ENCODE peak calls at places on chromosomes 1 and 21, in six cellular contexts. One of them, this sample, is unnamed.

GRCh38 chr1:219461891-219462528 is 150.9 kb downstream of the ZC3H11B start:
- DNase-seq in iPS DF 6.9: no peak
- DNase-seq in mesenchymal stem cell: peak; percentile 18
- DNase-seq in GM23338: no peak
- DNase-seq in GM23248: peak; percentile 36
- DNase-seq in heart left ventricle: no peak
- DNase-seq in this sample: no peak

GRCh38 chr1:71882241-71883036 is 399.9 kb downstream of the NEGR1 start:
- DNase-seq in iPS DF 6.9: no peak
- DNase-seq in mesenchymal stem cell: no peak
- DNase-seq in GM23338: no peak
- DNase-seq in GM23248: no peak
- DNase-seq in heart left ventricle: no peak
- DNase-seq in this sample: no peak

GRCh38 chr1:91014475-91014874 is 7.4 kb downstream of the ZNF644 start:
- DNase-seq in iPS DF 6.9: no peak
- DNase-seq in mesenchymal stem cell: no peak
- DNase-seq in GM23338: no peak
- DNase-seq in GM23248: no peak
- DNase-seq in heart left ventricle: no peak
- DNase-seq in this sample: no peak

GRCh38 chr1:226985839-226986463 is 45.9 kb downstream of the COQ8A start:
- DNase-seq in iPS DF 6.9: no peak
- DNase-seq in mesenchymal stem cell: no peak
- DNase-seq in GM23338: no peak
- DNase-seq in GM23248: no peak
- DNase-seq in heart left ventricle: peak; percentile 74
- DNase-seq in this sample: no peak

GRCh38 chr1:244834596-244835275 is 722 bp upstream of the COX20 start:
- DNase-seq in iPS DF 6.9: no peak
- DNase-seq in mesenchymal stem cell: peak; percentile 97
- DNase-seq in GM23338: peak; percentile 83
- DNase-seq in GM23248: peak; percentile 95
- DNase-seq in heart left ventricle: peak; percentile 90
- DNase-seq in this sample: peak; percentile 90

GRCh38 chr21:46145840-46146691 is 9.3 kb downstream of the FTCD start:
- DNase-seq in iPS DF 6.9: no peak
- DNase-seq in mesenchymal stem cell: no peak
- DNase-seq in GM23338: no peak
- DNase-seq in GM23248: no peak
- DNase-seq in heart left ventricle: peak; percentile 14
- DNase-seq in this sample: no peak

GRCh38 chr1:236829085-236829484 is 34.0 kb downstream of the MTR start:
- DNase-seq in iPS DF 6.9: no peak
- DNase-seq in mesenchymal stem cell: no peak
- DNase-seq in GM23338: no peak
- DNase-seq in GM23248: no peak
- DNase-seq in heart left ventricle: no peak
- DNase-seq in this sample: no peak

GRCh38 chr1:22592919-22593790 is 29.9 kb downstream of the EPHA8 start:
- DNase-seq in iPS DF 6.9: peak; percentile 18
- DNase-seq in mesenchymal stem cell: no peak
- DNase-seq in GM23338: peak; percentile 31
- DNase-seq in GM23248: no peak
- DNase-seq in heart left ventricle: no peak
- DNase-seq in this sample: no peak

GRCh38 chr1:196387766-196388165 is 220.5 kb downstream of the KCNT2 start:
- DNase-seq in iPS DF 6.9: no peak
- DNase-seq in mesenchymal stem cell: no peak
- DNase-seq in GM23338: no peak
- DNase-seq in GM23248: peak; percentile 39
- DNase-seq in heart left ventricle: no peak
- DNase-seq in this sample: peak; percentile 73

GRCh38 chr1:26154750-26155149 is 4.1 kb upstream of the FAM110D start:
- DNase-seq in iPS DF 6.9: no peak
- DNase-seq in mesenchymal stem cell: no peak
- DNase-seq in GM23338: peak; percentile 92
- DNase-seq in GM23248: no peak
- DNase-seq in heart left ventricle: peak; percentile 56
- DNase-seq in this sample: no peak

GRCh38 chr1:182634306-182635072 is 30.3 kb upstream of the RGS16 start:
- DNase-seq in iPS DF 6.9: no peak
- DNase-seq in mesenchymal stem cell: no peak
- DNase-seq in GM23338: no peak
- DNase-seq in GM23248: no peak
- DNase-seq in heart left ventricle: no peak
- DNase-seq in this sample: no peak

GRCh38 chr1:160116277-160117147 is 953 bp downstream of the ATP1A2 start:
- DNase-seq in iPS DF 6.9: no peak
- DNase-seq in mesenchymal stem cell: peak; percentile 29
- DNase-seq in GM23338: no peak
- DNase-seq in GM23248: peak; percentile 46
- DNase-seq in heart left ventricle: no peak
- DNase-seq in this sample: peak; percentile 52

GRCh38 chr1:46183926-46184557 is 7.8 kb upstream of the P3R3URF start:
- DNase-seq in iPS DF 6.9: no peak
- DNase-seq in mesenchymal stem cell: no peak
- DNase-seq in GM23338: no peak
- DNase-seq in GM23248: peak; percentile 48
- DNase-seq in heart left ventricle: no peak
- DNase-seq in this sample: no peak

GRCh38 chr1:68384321-68384813 is 65.4 kb downstream of the RPE65 start:
- DNase-seq in iPS DF 6.9: no peak
- DNase-seq in mesenchymal stem cell: peak; percentile 100
- DNase-seq in GM23338: no peak
- DNase-seq in GM23248: peak; percentile 98
- DNase-seq in heart left ventricle: peak; percentile 30
- DNase-seq in this sample: peak; percentile 99

GRCh38 chr1:238485906-238486219 is 595.1 kb upstream of the ZP4 start:
- DNase-seq in iPS DF 6.9: no peak
- DNase-seq in mesenchymal stem cell: no peak
- DNase-seq in GM23338: peak; percentile 21
- DNase-seq in GM23248: peak; percentile 22
- DNase-seq in heart left ventricle: no peak
- DNase-seq in this sample: no peak

GRCh38 chr1:244100276-244100675 is 49.2 kb downstream of the ZBTB18 start:
- DNase-seq in iPS DF 6.9: no peak
- DNase-seq in mesenchymal stem cell: no peak
- DNase-seq in GM23338: no peak
- DNase-seq in GM23248: no peak
- DNase-seq in heart left ventricle: no peak
- DNase-seq in this sample: no peak

GRCh38 chr21:45283019-45283610 is 4.6 kb downstream of the POFUT2 start:
- DNase-seq in iPS DF 6.9: no peak
- DNase-seq in mesenchymal stem cell: no peak
- DNase-seq in GM23338: no peak
- DNase-seq in GM23248: no peak
- DNase-seq in heart left ventricle: no peak
- DNase-seq in this sample: no peak

GRCh38 chr1:245874942-245875580 is 632.0 kb downstream of the SMYD3 start:
- DNase-seq in iPS DF 6.9: no peak
- DNase-seq in mesenchymal stem cell: peak; percentile 95
- DNase-seq in GM23338: no peak
- DNase-seq in GM23248: peak; percentile 97
- DNase-seq in heart left ventricle: peak; percentile 96
- DNase-seq in this sample: peak; percentile 95

GRCh38 chr1:4986266-4986665 is 331.9 kb downstream of the AJAP1 start:
- DNase-seq in iPS DF 6.9: no peak
- DNase-seq in mesenchymal stem cell: no peak
- DNase-seq in GM23338: no peak
- DNase-seq in GM23248: no peak
- DNase-seq in heart left ventricle: no peak
- DNase-seq in this sample: no peak

GRCh38 chr1:22208973-22209378 is 66.1 kb upstream of the WNT4 start:
- DNase-seq in iPS DF 6.9: no peak
- DNase-seq in mesenchymal stem cell: no peak
- DNase-seq in GM23338: no peak
- DNase-seq in GM23248: no peak
- DNase-seq in heart left ventricle: no peak
- DNase-seq in this sample: no peak

GRCh38 chr1:54016343-54017282 is 1.4 kb downstream of the LDLRAD1 start:
- DNase-seq in iPS DF 6.9: no peak
- DNase-seq in mesenchymal stem cell: peak; percentile 80
- DNase-seq in GM23338: peak; percentile 36
- DNase-seq in GM23248: peak; percentile 64
- DNase-seq in heart left ventricle: no peak
- DNase-seq in this sample: peak; percentile 39

GRCh38 chr1:118459871-118460270 is 274.8 kb upstream of the SPAG17 start:
- DNase-seq in iPS DF 6.9: no peak
- DNase-seq in mesenchymal stem cell: no peak
- DNase-seq in GM23338: peak; percentile 4
- DNase-seq in GM23248: no peak
- DNase-seq in heart left ventricle: no peak
- DNase-seq in this sample: no peak

GRCh38 chr1:116878804-116879477 is 30.8 kb upstream of the PTGFRN start:
- DNase-seq in iPS DF 6.9: no peak
- DNase-seq in mesenchymal stem cell: peak; percentile 45
- DNase-seq in GM23338: peak; percentile 50
- DNase-seq in GM23248: peak; percentile 31
- DNase-seq in heart left ventricle: peak; percentile 45
- DNase-seq in this sample: peak; percentile 22

GRCh38 chr1:204466416-204467405 is 27.9 kb downstream of the PIK3C2B start:
- DNase-seq in iPS DF 6.9: no peak
- DNase-seq in mesenchymal stem cell: no peak
- DNase-seq in GM23338: no peak
- DNase-seq in GM23248: no peak
- DNase-seq in heart left ventricle: peak; percentile 81
- DNase-seq in this sample: no peak

GRCh38 chr21:42833439-42833815 is 45.9 kb downstream of the WDR4 start:
- DNase-seq in iPS DF 6.9: no peak
- DNase-seq in mesenchymal stem cell: peak; percentile 29
- DNase-seq in GM23338: peak; percentile 47
- DNase-seq in GM23248: no peak
- DNase-seq in heart left ventricle: no peak
- DNase-seq in this sample: peak; percentile 6

GRCh38 chr1:226308166-226308722 is 720 bp downstream of the LIN9 start:
- DNase-seq in iPS DF 6.9: no peak
- DNase-seq in mesenchymal stem cell: no peak
- DNase-seq in GM23338: peak; percentile 51
- DNase-seq in GM23248: no peak
- DNase-seq in heart left ventricle: peak; percentile 42
- DNase-seq in this sample: no peak

GRCh38 chr21:41726970-41727783 is 39.7 kb downstream of the RIPK4 start:
- DNase-seq in iPS DF 6.9: no peak
- DNase-seq in mesenchymal stem cell: peak; percentile 25
- DNase-seq in GM23338: no peak
- DNase-seq in GM23248: peak; percentile 89
- DNase-seq in heart left ventricle: peak; percentile 65
- DNase-seq in this sample: peak; percentile 80

GRCh38 chr1:214285622-214286440 is 4.9 kb downstream of the SMYD2 start:
- DNase-seq in iPS DF 6.9: no peak
- DNase-seq in mesenchymal stem cell: no peak
- DNase-seq in GM23338: no peak
- DNase-seq in GM23248: no peak
- DNase-seq in heart left ventricle: no peak
- DNase-seq in this sample: no peak

GRCh38 chr21:45320261-45320990 is 32.7 kb upstream of the POFUT2 start:
- DNase-seq in iPS DF 6.9: no peak
- DNase-seq in mesenchymal stem cell: no peak
- DNase-seq in GM23338: no peak
- DNase-seq in GM23248: no peak
- DNase-seq in heart left ventricle: peak; percentile 71
- DNase-seq in this sample: no peak

GRCh38 chr21:45341779-45342178 is 54.1 kb upstream of the POFUT2 start:
- DNase-seq in iPS DF 6.9: no peak
- DNase-seq in mesenchymal stem cell: no peak
- DNase-seq in GM23338: no peak
- DNase-seq in GM23248: no peak
- DNase-seq in heart left ventricle: peak; percentile 27
- DNase-seq in this sample: peak; percentile 55

GRCh38 chr1:26972390-26972789 is 12.1 kb upstream of the KDF1 start:
- DNase-seq in iPS DF 6.9: no peak
- DNase-seq in mesenchymal stem cell: no peak
- DNase-seq in GM23338: peak; percentile 20
- DNase-seq in GM23248: peak; percentile 38
- DNase-seq in heart left ventricle: no peak
- DNase-seq in this sample: no peak

GRCh38 chr1:156692409-156692957 is 12.9 kb downstream of the CRABP2 start:
- DNase-seq in iPS DF 6.9: no peak
- DNase-seq in mesenchymal stem cell: no peak
- DNase-seq in GM23338: no peak
- DNase-seq in GM23248: no peak
- DNase-seq in heart left ventricle: no peak
- DNase-seq in this sample: no peak

GRCh38 chr1:194159941-194160340 is 973.5 kb upstream of the B3GALT2 start:
- DNase-seq in iPS DF 6.9: no peak
- DNase-seq in mesenchymal stem cell: no peak
- DNase-seq in GM23338: peak; percentile 17
- DNase-seq in GM23248: no peak
- DNase-seq in heart left ventricle: no peak
- DNase-seq in this sample: peak; percentile 9

GRCh38 chr1:202592141-202592540 is 118.1 kb downstream of the SYT2 start:
- DNase-seq in iPS DF 6.9: no peak
- DNase-seq in mesenchymal stem cell: no peak
- DNase-seq in GM23338: no peak
- DNase-seq in GM23248: peak; percentile 16
- DNase-seq in heart left ventricle: no peak
- DNase-seq in this sample: no peak
- H3K4me1 ChIP-seq in iPS DF 6.9: no peaks in the 10 kb centered on the region
- H3K4me1 ChIP-seq in mesenchymal stem cell: peaks cover 37% of the 10 kb centered on the region
- H3K4me1 ChIP-seq in GM23338: no peaks in the 10 kb centered on the region
- H3K4me1 ChIP-seq in GM23248: peaks cover 27% of the 10 kb centered on the region
- H3K4me1 ChIP-seq in heart left ventricle: peaks cover 70% of the 10 kb centered on the region
- H3K4me1 ChIP-seq in this sample: peaks cover 26% of the 10 kb centered on the region

DNA sequence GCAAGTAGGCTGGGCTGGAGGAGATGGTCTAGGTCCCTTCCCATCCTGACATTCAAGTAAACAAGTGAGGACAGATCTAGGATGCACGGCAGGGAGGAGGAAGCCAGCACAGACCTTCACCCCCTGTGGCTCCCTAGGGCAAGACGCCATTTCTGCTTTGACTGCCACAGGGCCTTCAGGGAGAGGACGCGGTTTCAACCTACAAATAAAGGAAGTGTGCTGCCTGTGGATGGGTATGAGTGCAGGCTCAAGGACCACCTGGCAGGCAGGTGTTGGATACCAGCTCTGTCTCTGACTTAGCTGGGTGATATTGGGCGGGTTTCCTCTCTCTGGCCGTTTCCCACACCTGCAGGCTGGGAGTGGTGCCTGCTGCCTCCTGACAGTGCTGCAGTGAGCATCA is 16.2 kb downstream of the SLC2A1 start:
- DNase-seq in iPS DF 6.9: no peak
- DNase-seq in mesenchymal stem cell: no peak
- DNase-seq in GM23338: no peak
- DNase-seq in GM23248: no peak
- DNase-seq in heart left ventricle: no peak
- DNase-seq in this sample: no peak
- H3K4me1 ChIP-seq in iPS DF 6.9: peaks cover 4% of the 10 kb centered on the region
- H3K4me1 ChIP-seq in mesenchymal stem cell: peaks cover 64% of the 10 kb centered on the region
- H3K4me1 ChIP-seq in GM23338: peaks cover 18% of the 10 kb centered on the region
- H3K4me1 ChIP-seq in GM23248: peaks cover 52% of the 10 kb centered on the region
- H3K4me1 ChIP-seq in heart left ventricle: peaks cover 90% of the 10 kb centered on the region
- H3K4me1 ChIP-seq in this sample: peaks cover 17% of the 10 kb centered on the region

GRCh38 chr1:115530407-115530806 is 111.4 kb upstream of the VANGL1 start:
- DNase-seq in iPS DF 6.9: no peak
- DNase-seq in mesenchymal stem cell: peak; percentile 64
- DNase-seq in GM23338: no peak
- DNase-seq in GM23248: peak; percentile 88
- DNase-seq in heart left ventricle: no peak
- DNase-seq in this sample: peak; percentile 69
- H3K4me1 ChIP-seq in iPS DF 6.9: peaks cover 3% of the 10 kb centered on the region
- H3K4me1 ChIP-seq in mesenchymal stem cell: peaks cover 13% of the 10 kb centered on the region
- H3K4me1 ChIP-seq in GM23338: peaks cover 32% of the 10 kb centered on the region
- H3K4me1 ChIP-seq in GM23248: peaks cover 32% of the 10 kb centered on the region
- H3K4me1 ChIP-seq in heart left ventricle: no peaks in the 10 kb centered on the region
- H3K4me1 ChIP-seq in this sample: peaks cover 2% of the 10 kb centered on the region

GRCh38 chr1:15153842-15154479 is 414 bp downstream of the TMEM51 start:
- DNase-seq in iPS DF 6.9: no peak
- DNase-seq in mesenchymal stem cell: peak; percentile 76
- DNase-seq in GM23338: peak; percentile 81
- DNase-seq in GM23248: peak; percentile 81
- DNase-seq in heart left ventricle: peak; percentile 80
- DNase-seq in this sample: peak; percentile 51
- H3K4me1 ChIP-seq in iPS DF 6.9: peaks cover 2% of the 10 kb centered on the region
- H3K4me1 ChIP-seq in mesenchymal stem cell: peaks cover 37% of the 10 kb centered on the region
- H3K4me1 ChIP-seq in GM23338: peaks cover 5% of the 10 kb centered on the region
- H3K4me1 ChIP-seq in GM23248: no peaks in the 10 kb centered on the region
- H3K4me1 ChIP-seq in heart left ventricle: peaks cover 34% of the 10 kb centered on the region
- H3K4me1 ChIP-seq in this sample: peaks cover 21% of the 10 kb centered on the region

This sample was measured in fibroblast of lung.